ENCODE peak calls at places on chromosomes 4 and X, in five cellular contexts. S, N, U, D and A are unnamed samples.

GRCh38 chr4:2322227-2322626 is 60.3 kb upstream of the MXD4 start:
- DNase-seq in S (no peak), U (peak; percentile 41), N (no peak), D (no peak), A (no peak)

GRCh38 chr4:25180524-25181131 is 20.4 kb upstream of the SEPSECS start:
- DNase-seq in U (no peak), D (no peak), S (peak; percentile 38), N (no peak), A (no peak)

GRCh38 chr4:55355555-55355954 is 9.5 kb downstream of the SRD5A3 start:
- DNase-seq in D (no peak), U (no peak), S (no peak), N (no peak), A (no peak)

GRCh38 chr4:30948653-30949052 is 228.5 kb downstream of the PCDH7 start:
- DNase-seq in U (no peak), N (no peak), D (no peak), S (peak; percentile 55), A (no peak)

GRCh38 chr4:142615324-142615665 is 230.8 kb downstream of the INPP4B start:
- DNase-seq in D (no peak), N (no peak), U (no peak), S (peak; percentile 67), A (no peak)

GRCh38 chrX:118975831-118976598 is 1.6 kb downstream of the LONRF3 start:
- DNase-seq in S (peak; percentile 42), N (no peak), U (peak; percentile 77), D (peak; percentile 86), A (no peak)

GRCh38 chr4:169682360-169683047 is 62.1 kb downstream of the CLCN3 start:
- DNase-seq in S (no peak), U (no peak), N (no peak), D (no peak), A (no peak)

GRCh38 chrX:127570276-127570675 is 481.9 kb downstream of the ACTRT1 start:
- DNase-seq in N (no peak), S (no peak), U (no peak), D (no peak), A (no peak)

GRCh38 chr4:185112104-185112503 is 31.0 kb upstream of the SLC25A4 start:
- DNase-seq in N (no peak), U (peak; percentile 53), S (peak; percentile 98), D (peak; percentile 79), A (no peak)